ENCODE peak calls at places on chromosomes 13 and 19, in nine cellular contexts. Z, D, F, P, X, I, C, T and O are unnamed samples.
A peak's percentile ranks its signal among the peaks of the same experiment; 100 is the strongest.

GRCh38 chr19:45467115-45467455 is 711 bp upstream of the FOSB start:
- DNase-seq in P (no peak), F (no peak), C (no peak), T (no peak), X (no peak), D (no peak), I (peak; percentile 21), Z (no peak), O (no peak)

GRCh38 chr13:69585656-69586055 is 522.0 kb upstream of the ATXN8OS start:
- DNase-seq in C (no peak), F (no peak), T (no peak), P (no peak), Z (no peak), D (no peak), X (no peak), I (no peak), O (no peak)

GRCh38 chr19:41813911-41814310 is 17.5 kb downstream of the CEACAM3 start:
- DNase-seq in I (no peak), P (no peak), D (no peak), F (no peak), Z (no peak), C (peak; percentile 26), X (no peak), T (no peak), O (no peak)

GRCh38 chr19:18109731-18110671 is 12.4 kb downstream of the MAST3 start:
- DNase-seq in F (no peak), C (no peak), T (peak; percentile 85), Z (peak; percentile 66), X (no peak), I (peak; percentile 81), P (no peak), D (peak; percentile 66), O (peak; percentile 77)

GRCh38 chr13:45542878-45543277 is 72.7 kb downstream of the ERICH6B start:
- DNase-seq in T (no peak), D (no peak), F (no peak), C (no peak), I (no peak), P (no peak), X (no peak), Z (no peak), O (no peak)

GRCh38 chr19:17289489-17289888 is 7.8 kb downstream of the ANKLE1 start:
- DNase-seq in D (peak; percentile 76), C (no peak), P (peak; percentile 91), Z (peak; percentile 75), T (peak; percentile 75), X (no peak), F (no peak), I (peak; percentile 99), O (peak; percentile 71)

GRCh38 chr19:58498316-58499020 is 13.3 kb downstream of the SLC27A5 start:
- DNase-seq in I (no peak), P (no peak), C (no peak), F (no peak), Z (peak; percentile 72), X (no peak), D (no peak), T (no peak), O (no peak)

GRCh38 chr13:65292488-65292901 is 1937.6 kb downstream of the PCDH9 start:
- DNase-seq in Z (no peak), D (no peak), X (no peak), F (no peak), C (no peak), P (peak; percentile 29), I (no peak), T (no peak), O (no peak)

GRCh38 chr13:99281811-99282263 is 23.7 kb upstream of the GPR18 start:
- DNase-seq in F (peak; percentile 76), D (peak; percentile 51), Z (no peak), I (no peak), C (peak; percentile 86), T (peak; percentile 78), X (no peak), P (no peak), O (peak; percentile 62)

GRCh38 chr13:99280166-99280565 is 22.0 kb upstream of the GPR18 start:
- DNase-seq in F (no peak), T (no peak), D (no peak), I (no peak), X (no peak), P (no peak), Z (no peak), C (no peak), O (peak; percentile 32)

GRCh38 chr13:99278843-99279242 is 20.7 kb upstream of the GPR18 start:
- DNase-seq in C (no peak), F (no peak), Z (no peak), I (no peak), P (no peak), X (no peak), D (no peak), T (no peak), O (no peak)

GRCh38 chr13:99285432-99286182 is 21.6 kb downstream of the GPR183 start:
- DNase-seq in P (no peak), C (no peak), T (no peak), F (no peak), I (no peak), Z (peak; percentile 61), X (no peak), D (no peak), O (no peak)

DNA sequence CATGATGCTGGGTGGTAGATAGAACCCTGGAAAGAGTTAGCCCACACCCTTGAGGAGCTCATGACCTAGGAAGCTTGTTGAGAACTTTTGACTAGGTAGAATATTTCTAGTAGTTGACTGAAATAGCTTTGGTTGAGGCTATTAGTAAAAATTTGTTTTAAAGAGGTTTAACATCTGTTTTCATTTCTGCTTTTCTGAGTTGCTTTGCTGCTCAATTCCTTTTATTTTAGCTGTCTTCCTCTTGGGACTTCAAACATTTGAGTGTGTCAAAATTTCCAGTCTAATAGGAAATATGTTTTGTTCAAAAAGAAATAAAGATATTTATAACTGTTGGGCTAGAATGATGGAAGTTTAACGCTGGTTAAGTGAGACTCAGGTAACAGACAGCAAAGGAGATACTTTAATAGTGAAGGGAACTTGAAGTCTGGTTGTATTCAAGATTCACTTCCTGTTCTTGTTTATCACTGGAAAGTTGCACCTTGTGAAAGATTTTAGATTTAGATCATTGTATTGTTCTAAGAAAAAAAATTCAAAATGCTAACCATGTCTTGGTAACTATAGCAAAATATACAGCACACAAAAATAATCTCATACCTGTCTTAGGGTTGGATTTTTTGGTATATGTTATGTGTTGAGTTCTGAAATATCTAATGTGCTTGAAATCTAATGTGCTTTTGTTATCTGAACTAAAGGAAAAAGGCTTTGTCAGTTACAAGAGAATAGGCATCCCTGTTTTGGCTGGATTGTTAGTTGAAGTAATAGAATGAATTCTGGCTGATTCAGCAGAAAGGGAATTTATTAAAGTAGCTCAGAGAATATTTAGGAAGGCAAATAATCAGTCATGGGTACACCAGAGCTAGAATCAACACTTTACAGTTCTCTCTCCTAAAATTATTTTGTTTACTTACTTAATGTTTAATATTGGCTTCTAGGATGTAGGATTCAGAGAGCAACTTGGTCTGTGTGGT is 24.4 kb upstream of the GPR18 start:
- DNase-seq in F (no peak), X (no peak), P (no peak), T (no peak), Z (no peak), C (no peak), D (no peak), I (no peak), O (no peak)
- TF ChIP-seq EP300 in F (no peak), X (peak; percentile 50), P (no peak), T (no peak), Z (no peak), C (no peak), D (no peak), I (no peak), O (no peak)

DNA sequence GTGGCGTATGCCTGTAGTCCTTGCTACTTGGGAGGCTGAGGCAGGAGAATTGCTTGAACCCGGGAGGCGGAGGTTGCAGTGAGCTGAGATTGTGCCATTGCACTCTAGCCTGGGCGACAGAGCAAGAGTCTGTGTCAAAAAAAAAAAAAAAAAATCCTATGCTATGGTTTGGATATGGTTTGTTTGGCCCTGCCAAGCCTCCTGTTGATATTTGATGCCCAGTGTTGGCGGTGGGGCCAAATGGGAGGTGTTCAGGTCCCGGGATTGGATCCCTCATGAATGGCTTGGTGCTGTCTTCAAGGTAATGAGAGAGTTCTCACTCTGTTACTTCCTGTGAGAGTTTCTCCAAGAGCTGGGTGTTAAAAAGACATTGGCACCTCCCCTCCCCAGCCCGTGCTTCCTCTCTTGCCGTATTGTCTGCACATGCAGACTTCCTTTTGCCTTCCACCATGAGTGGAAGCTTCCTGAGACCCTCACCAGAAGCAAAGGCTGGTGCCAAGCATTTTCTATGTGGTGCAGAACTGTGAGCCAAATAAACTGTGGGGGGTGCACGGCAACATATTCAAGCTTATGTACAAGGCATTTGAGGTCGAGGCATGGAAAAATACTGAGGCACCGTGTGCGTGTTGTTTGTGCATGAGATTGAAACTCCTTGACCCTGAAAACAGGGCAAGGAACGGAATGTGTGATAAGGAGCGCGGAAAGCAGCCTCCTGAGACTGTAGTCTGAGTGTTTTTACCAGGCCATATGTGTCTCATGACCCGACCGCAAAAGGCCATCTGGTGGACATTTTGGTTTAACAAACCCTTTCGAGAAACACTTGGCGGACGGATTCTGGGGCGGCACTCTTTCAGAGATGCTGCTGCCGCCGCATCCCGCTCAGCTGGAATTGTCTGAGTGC is 7.3 kb downstream of the SIGLEC9 start:
- DNase-seq in X (no peak), C (peak; percentile 80), T (peak; percentile 90), I (peak; percentile 67), Z (peak; percentile 86), D (peak; percentile 56), F (peak; percentile 25), P (peak; percentile 24), O (peak; percentile 31)
- H3K4me3 ChIP-seq in X (no peak overlapping the region), C (no peak overlapping the region), T (peak overlapping the region; percentile 8), I (no peak overlapping the region), Z (no peak overlapping the region), D (no peak overlapping the region), F (no peak overlapping the region), P (no peak overlapping the region), O (no peak overlapping the region)

GRCh38 chr19:1211494-1212234 is 6.1 kb downstream of the STK11 start:
- DNase-seq in I (no peak), P (peak; percentile 47), F (no peak), X (no peak), Z (peak; percentile 55), C (no peak), D (peak; percentile 64), T (no peak), O (no peak)

GRCh38 chr19:1214862-1215731 is 9.5 kb downstream of the STK11 start:
- DNase-seq in X (no peak), D (peak; percentile 82), I (no peak), Z (peak; percentile 53), P (no peak), C (no peak), F (no peak), T (peak; percentile 86), O (no peak)

GRCh38 chr19:1214299-1214861 is 8.8 kb downstream of the STK11 start:
- DNase-seq in P (no peak), T (no peak), C (no peak), Z (no peak), F (no peak), I (no peak), X (no peak), D (no peak), O (no peak)

GRCh38 chr19:1216756-1217155 is 11.2 kb downstream of the STK11 start:
- DNase-seq in C (no peak), D (no peak), X (no peak), T (no peak), Z (no peak), I (no peak), P (no peak), F (no peak), O (no peak)

DNA sequence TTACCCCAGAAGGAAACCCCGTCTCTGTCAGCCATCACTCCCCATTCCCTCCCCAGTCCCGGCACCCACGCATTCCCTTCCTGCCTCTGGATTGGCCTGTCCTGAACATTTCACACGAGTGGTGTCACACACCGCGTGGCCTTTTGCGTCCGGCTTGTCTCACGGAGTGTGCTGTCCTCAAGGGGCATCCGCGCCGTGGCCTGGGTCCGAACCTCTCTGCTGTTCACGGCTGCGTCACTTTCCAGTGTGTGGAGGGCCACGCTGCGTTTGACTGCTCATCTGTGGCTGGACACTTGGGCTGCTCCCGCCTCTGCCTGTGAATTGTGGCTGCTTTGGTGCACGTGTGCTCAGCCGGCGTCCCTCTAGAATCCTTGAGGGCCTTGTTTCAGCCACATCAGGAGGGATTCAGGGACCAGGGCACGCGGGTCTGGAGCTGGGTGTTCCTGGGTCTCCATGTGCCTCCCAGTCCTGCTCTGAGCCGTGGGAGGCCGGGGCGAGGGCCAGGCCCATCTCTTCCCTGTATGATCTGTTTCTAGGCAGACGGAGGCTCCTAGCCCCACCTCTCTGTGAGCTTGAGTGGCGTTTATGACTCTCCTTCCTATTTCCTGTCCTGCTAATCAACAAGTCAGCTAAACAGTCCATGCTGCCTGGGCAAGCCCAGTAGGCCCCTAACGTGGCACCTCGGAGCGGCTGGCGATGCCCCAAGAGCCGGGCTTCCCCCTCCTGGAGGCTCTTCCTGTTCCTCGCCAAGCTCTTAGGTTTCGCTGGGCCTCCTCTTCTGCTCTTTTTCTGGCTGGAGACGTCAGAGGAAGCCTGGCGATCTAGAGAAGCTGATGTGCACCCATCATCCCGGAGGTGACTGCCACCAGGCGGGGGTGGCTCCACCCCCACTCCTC is 8.1 kb downstream of the STK11 start:
- DNase-seq in X (peak; percentile 47), F (peak; percentile 37), T (peak; percentile 73), D (peak; percentile 73), I (no peak), Z (peak; percentile 49), P (no peak), C (no peak), O (peak; percentile 78)
- TF ChIP-seq POLR2A in X (peak; percentile 51), F (no peak), T (no peak), D (no peak), I (no peak), Z (no peak), P (no peak), C (no peak), O (no peak)

DNA sequence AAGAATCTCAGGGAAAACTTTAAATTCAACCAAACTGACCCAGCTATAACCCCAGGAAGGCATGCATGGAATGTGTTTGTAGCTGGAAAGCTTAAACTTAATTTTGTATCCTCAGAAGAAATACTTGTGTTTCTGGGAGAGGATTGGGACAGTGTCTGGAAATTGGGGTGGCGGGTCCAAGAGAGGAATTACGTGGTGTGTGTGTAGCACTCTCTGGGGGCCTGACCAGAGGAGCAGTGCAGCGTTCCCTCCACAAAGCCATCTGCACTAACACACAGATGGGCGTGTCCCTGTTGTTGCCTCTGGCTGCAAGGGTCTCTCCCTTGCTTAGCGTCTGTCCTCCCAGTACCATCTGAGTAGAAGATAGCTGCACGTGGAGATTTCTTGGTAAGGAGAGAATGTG is 6.4 kb downstream of the GARRE1 start:
- DNase-seq in D (no peak), P (no peak), Z (no peak), X (no peak), C (no peak), I (no peak), F (no peak), T (no peak), O (no peak)
- TF ChIP-seq EP300 in D (no peak), P (no peak), Z (no peak), X (no peak), C (no peak), I (no peak), F (no peak), T (no peak), O (no peak)